ENCODE peak calls at places on chromosomes 1 and 21, in six cellular contexts. M is breast epithelium; U is osteoblast; N is CD8-positive, alpha-beta T cell; G is GM23338; J is GM23248. O is an unnamed sample. For H3K27me3 and H3K36me3, the result is how much of the 10 kb centered on the place peaks cover.

GRCh38 chr1:115237507-115237906 is 100.5 kb downstream of the NGF start:
- DNase-seq in G (no peak), N (no peak), U (no peak), J (peak), M (no peak), O (no peak)

GRCh38 chr1:36256558-36257374 is 32.5 kb downstream of the THRAP3 start:
- DNase-seq in J (no peak), U (no peak), N (no peak), M (no peak), G (no peak), O (no peak)

GRCh38 chr1:198519639-198520501 is 20.6 kb downstream of the ATP6V1G3 start:
- DNase-seq in U (no peak), G (no peak), M (no peak), J (no peak), N (no peak), O (no peak)

GRCh38 chr1:239574112-239574511 is 187.7 kb downstream of the CHRM3 start:
- DNase-seq in G (no peak), M (no peak), N (no peak), U (no peak), J (no peak), O (no peak)

GRCh38 chr1:12028248-12028647 is 8.9 kb downstream of the MIIP start:
- DNase-seq in G (no peak), U (peak), N (no peak), J (no peak), M (no peak), O (no peak)

GRCh38 chr1:85202864-85203255 is 2.0 kb upstream of the SYDE2 start:
- DNase-seq in G (no peak), M (no peak), U (peak), J (no peak), N (no peak), O (no peak)

GRCh38 chr21:45817345-45817744 is 164.2 kb upstream of the COL6A1 start:
- DNase-seq in U (peak), M (peak), G (no peak), N (no peak), J (no peak), O (no peak)

GRCh38 chr1:227316941-227317540 is 1.3 kb downstream of the CDC42BPA start:
- DNase-seq in U (peak), M (no peak), N (no peak), J (peak), G (no peak), O (no peak)

GRCh38 chr1:206419250-206419649 is 51.0 kb upstream of the IKBKE start:
- DNase-seq in U (no peak), N (no peak), G (peak), J (peak), M (no peak), O (no peak)

GRCh38 chr1:193727850-193728249 is 541.4 kb upstream of the B3GALT2 start:
- DNase-seq in J (no peak), M (no peak), U (no peak), N (no peak), G (peak), O (peak)

GRCh38 chr1:160741092-160741501 is 2.0 kb downstream of the SLAMF7 start:
- DNase-seq in J (no peak), U (no peak), N (no peak), G (no peak), M (no peak), O (no peak)

GRCh38 chr1:62508187-62508758 is 71.4 kb downstream of the USP1 start:
- DNase-seq in M (no peak), J (peak), N (no peak), G (peak), U (peak), O (peak)

GRCh38 chr1:84409888-84410287 is 11.6 kb downstream of the DNASE2B start:
- DNase-seq in G (no peak), U (no peak), N (no peak), M (no peak), J (no peak), O (no peak)

GRCh38 chr1:15836772-15837669 is 10.5 kb upstream of the SPEN start:
- DNase-seq in U (peak), J (no peak), G (peak), M (no peak), N (peak), O (peak)

GRCh38 chr1:115179397-115179835 is 90.1 kb upstream of the TSPAN2 start:
- DNase-seq in G (no peak), J (peak), M (no peak), N (no peak), U (peak), O (no peak)

GRCh38 chr1:172946814-172947507 is 103.8 kb downstream of the TNFSF18 start:
- DNase-seq in U (no peak), J (peak), N (no peak), G (no peak), M (no peak), O (no peak)

GRCh38 chr1:45914836-45915235 is 111.4 kb downstream of the MAST2 start:
- DNase-seq in N (no peak), J (no peak), U (no peak), G (no peak), M (no peak), O (no peak)

GRCh38 chr1:113442130-113442529 is 51.8 kb downstream of the MAGI3 start:
- DNase-seq in J (no peak), G (no peak), N (no peak), M (no peak), U (no peak), O (no peak)

GRCh38 chr1:186974774-186975181 is 146.0 kb downstream of the PLA2G4A start:
- DNase-seq in N (no peak), J (peak), M (no peak), G (no peak), U (peak), O (no peak)

GRCh38 chr1:43232071-43232470 is 37.7 kb upstream of the TMEM125 start:
- DNase-seq in J (peak), G (no peak), N (no peak), M (no peak), U (peak), O (no peak)

GRCh38 chr1:110916669-110917306 is 43.8 kb downstream of the CD53 start:
- DNase-seq in N (no peak), U (no peak), G (no peak), M (no peak), J (peak), O (no peak)

GRCh38 chr1:942411-942821 is 16.6 kb downstream of the NOC2L start:
- DNase-seq in G (peak), U (no peak), M (no peak), J (peak), N (no peak), O (peak)

GRCh38 chr1:940121-941026 is 16.7 kb downstream of the SAMD11 start:
- DNase-seq in U (peak), G (peak), M (no peak), J (peak), N (no peak), O (peak)

GRCh38 chr1:941588-942383 is 17.3 kb downstream of the NOC2L start:
- DNase-seq in G (peak), U (peak), N (no peak), M (peak), J (peak), O (peak)

GRCh38 chr1:939511-940107 is 15.9 kb downstream of the SAMD11 start:
- DNase-seq in M (no peak), J (peak), N (no peak), G (no peak), U (no peak), O (peak)

GRCh38 chr1:941027-941587 is 17.4 kb downstream of the SAMD11 start:
- DNase-seq in G (no peak), N (no peak), J (peak), U (no peak), M (no peak), O (peak)
- H3K27me3 ChIP-seq in G (half or more), N (under half), J (under half), U (under half), M (half or more), O (half or more)

GRCh38 chr1:3629561-3630160 is 4.8 kb downstream of the TPRG1L start:
- DNase-seq in G (no peak), M (no peak), U (peak), N (no peak), J (no peak), O (no peak)

GRCh38 chr1:3631865-3632264 is 7.0 kb downstream of the TPRG1L start:
- DNase-seq in G (no peak), J (no peak), M (no peak), N (no peak), U (no peak), O (peak)

GRCh38 chr1:3631330-3631729 is 6.5 kb downstream of the TPRG1L start:
- DNase-seq in G (no peak), M (no peak), N (no peak), J (no peak), U (no peak), O (peak)

GRCh38 chr1:3630914-3631313 is 6.1 kb downstream of the TPRG1L start:
- DNase-seq in N (no peak), U (peak), M (no peak), J (no peak), G (no peak), O (no peak)

GRCh38 chr1:3630161-3630611 is 5.4 kb downstream of the TPRG1L start:
- DNase-seq in U (peak), G (no peak), N (no peak), J (no peak), M (no peak), O (no peak)
- H3K36me3 ChIP-seq in U (under half), G (under half), N (under half), J (under half), M (under half), O (under half)

DNA sequence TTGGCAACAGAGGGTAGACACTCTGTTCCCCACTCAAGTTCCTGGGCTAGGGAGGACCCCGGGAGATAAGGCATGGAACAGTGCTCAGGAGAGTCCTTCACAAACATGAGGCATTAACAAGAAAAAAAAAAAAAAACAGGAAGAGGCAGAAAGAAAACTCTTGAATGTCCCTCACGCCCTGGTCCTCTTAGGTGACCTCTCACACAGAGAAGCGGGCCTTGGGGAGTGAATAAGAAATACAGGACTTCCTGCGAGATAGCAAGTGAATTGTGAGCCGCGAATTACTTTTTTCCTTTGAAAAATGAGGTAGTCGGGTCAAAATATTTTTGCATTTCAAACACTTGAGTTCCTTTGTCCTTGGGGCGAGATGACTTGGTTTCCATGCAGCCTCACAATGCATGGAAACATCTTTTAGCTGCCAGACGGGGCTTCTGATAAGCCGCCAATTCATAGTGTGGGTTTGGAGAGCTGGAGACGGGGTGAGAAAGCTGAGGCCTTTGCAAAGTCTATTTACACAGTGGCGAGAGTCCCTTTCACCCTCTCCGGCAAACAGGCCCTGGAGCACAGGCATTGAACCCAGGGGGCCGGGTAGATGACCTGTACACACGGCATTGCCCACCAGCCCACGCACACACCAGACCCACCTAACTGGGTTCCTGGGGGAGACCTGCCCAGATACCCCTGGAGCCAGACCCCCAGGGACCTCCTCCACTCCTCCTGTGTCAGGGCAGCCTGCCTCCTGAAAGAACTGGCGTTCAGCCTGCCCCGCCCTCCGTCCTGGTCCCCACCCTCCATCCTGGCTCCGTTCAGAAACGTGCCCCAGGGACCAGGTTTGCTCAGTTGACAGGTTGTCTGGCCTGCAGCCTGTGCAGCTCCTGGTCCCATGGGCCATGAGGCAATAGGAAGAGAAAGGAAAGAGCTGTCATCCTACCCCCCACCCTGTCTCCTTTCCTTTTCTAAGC is 192.3 kb downstream of the PRDM16 start:
- DNase-seq in J (no peak), M (no peak), U (no peak), N (no peak), G (no peak), O (no peak)
- H3K27me3 ChIP-seq in J (under half), M (half or more), U (under half), N (under half), G (under half), O (under half)

DNA sequence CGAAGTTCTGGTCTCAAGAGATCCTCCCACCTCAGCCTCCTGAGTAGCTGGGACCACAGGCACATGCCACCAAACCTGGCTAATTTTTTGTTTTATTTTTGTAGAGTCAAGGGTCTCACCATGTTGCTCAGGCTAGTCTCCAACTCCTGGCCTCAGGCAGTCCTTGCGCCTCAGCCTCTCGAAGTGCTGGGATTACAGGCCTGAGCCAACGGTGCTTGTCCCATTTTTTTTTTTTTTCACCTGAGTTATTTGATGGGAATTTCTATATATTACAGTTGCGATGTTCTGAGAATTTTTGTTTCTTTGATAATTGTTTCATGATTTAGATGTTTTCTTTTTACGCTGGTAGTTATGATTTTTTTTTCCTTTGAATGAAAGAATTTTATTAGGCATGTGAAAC is 2.5 kb downstream of the RABGAP1L start:
- DNase-seq in U (no peak), J (no peak), G (no peak), N (no peak), M (no peak), O (no peak)
- H3K36me3 ChIP-seq in U (under half), J (under half), G (under half), N (under half), M (under half), O (under half)

GRCh38 chr1:20551161-20551560 is 1.2 kb upstream of the FAM43B start:
- DNase-seq in M (no peak), G (no peak), J (no peak), U (peak), N (no peak), O (no peak)
- H3K27me3 ChIP-seq in M (under half), G (half or more), J (under half), U (half or more), N (under half), O (under half)

DNA sequence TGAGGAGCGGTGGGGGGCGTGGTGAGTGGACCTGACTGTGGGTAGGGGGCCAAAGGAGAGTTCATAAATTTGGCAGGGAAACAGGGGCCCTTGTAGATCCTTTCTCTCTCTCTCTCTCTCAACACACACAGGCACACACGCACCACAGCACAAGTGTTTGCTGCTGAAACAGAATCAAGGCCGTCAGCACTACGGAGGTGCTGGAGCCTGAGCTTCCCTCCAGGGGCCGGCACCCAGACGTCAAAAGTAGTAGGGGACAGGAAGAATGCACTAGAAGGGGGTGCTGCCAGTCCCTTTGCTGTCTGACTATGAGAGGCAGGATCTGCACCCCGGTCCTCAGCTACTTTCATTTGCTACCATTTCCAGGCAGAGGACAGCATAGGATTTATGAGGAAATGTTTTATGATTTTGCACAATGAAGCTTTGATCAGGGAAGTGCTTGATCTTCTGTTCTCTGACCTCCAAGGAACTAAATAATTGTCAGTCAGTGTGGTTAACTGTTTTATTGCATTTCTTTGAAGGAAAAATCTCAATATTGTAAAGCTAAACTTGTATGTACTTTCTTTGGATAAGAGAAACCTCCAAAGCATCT is 74.3 kb upstream of the FAM3B start:
- DNase-seq in G (no peak), N (no peak), J (no peak), M (no peak), U (no peak), O (no peak)
- H3K36me3 ChIP-seq in G (under half), N (under half), J (under half), M (under half), U (under half), O (under half)

GRCh38 chr21:36694593-36695282 is 4.2 kb upstream of the SIM2 start:
- DNase-seq in J (no peak), M (no peak), N (no peak), G (no peak), U (peak), O (peak)
- H3K27me3 ChIP-seq in J (half or more), M (half or more), N (half or more), G (half or more), U (half or more), O (half or more)

DNA sequence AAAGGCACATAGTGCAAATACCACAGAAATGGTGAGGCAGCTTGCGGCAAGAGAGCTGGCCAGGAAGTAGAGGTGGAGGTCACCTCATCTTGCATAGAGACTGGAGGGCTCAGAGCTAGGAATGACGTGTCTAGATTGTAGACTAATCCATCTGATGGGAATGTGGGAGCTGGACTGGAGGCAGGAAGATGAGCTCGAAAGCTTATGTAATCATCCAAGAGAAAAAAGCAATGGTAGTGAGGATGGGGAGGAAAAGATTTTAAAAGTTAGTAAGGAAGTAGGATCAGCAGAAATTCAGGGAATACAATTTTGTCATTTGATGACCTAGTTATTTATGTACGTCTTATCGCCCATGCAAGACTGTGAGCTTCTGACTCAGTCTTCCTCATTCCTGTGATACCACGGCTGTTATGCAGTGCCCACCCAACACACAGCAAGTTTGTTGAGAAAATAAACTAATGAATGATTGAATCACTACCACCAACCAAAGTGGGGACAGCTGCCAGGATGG is 123.9 kb downstream of the RRAGC start:
- DNase-seq in N (no peak), J (peak), G (no peak), M (no peak), U (no peak), O (no peak)
- H3K36me3 ChIP-seq in N (under half), J (under half), G (under half), M (under half), U (under half), O (under half)

DNA sequence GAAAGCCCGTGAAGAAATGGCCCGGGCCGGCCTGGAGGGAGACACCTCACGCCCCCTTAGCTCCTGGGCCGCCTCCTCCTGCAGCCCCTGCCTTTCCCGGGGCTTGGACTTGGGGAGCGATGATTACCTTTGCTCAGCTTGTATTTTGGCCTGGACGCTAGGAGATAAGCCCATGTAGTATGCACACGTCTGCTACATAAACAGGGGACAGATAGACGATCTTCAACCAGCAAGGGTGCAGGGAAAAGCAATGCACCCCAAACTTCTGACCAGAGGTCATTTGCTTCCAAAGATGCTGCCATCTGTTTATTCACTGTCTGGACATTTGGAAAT is 936 bp downstream of the TP73 start:
- DNase-seq in J (no peak), U (no peak), N (no peak), M (no peak), G (no peak), O (peak)
- H3K27me3 ChIP-seq in J (half or more), U (half or more), N (under half), M (half or more), G (half or more), O (half or more)